ENCODE peak calls at places on chromosomes 4 and X, in four cellular contexts. One of them, this sample, is unnamed.

GRCh38 chrX:136147320-136147901 is at the start of gene FHL1:
- DNase-seq in GM12878: no peak
- DNase-seq in GM12891: peak
- DNase-seq in K562: peak
- DNase-seq in this sample: no peak

GRCh38 chr4:37666625-37667071 is 19.5 kb downstream of the RELL1 start:
- DNase-seq in GM12891: no peak
- DNase-seq in GM12878: no peak
- DNase-seq in K562: peak
- DNase-seq in this sample: no peak

GRCh38 chr4:151227731-151228130 is 49.2 kb upstream of the PRSS48 start:
- DNase-seq in GM12891: no peak
- DNase-seq in GM12878: no peak
- DNase-seq in K562: no peak
- DNase-seq in this sample: no peak

GRCh38 chr4:79747252-79747651 is 325.8 kb downstream of the ANTXR2 start:
- DNase-seq in GM12878: no peak
- DNase-seq in GM12891: no peak
- DNase-seq in K562: no peak
- DNase-seq in this sample: no peak

GRCh38 chrX:132957211-132958085 is 981 bp downstream of the HS6ST2 start:
- DNase-seq in K562: no peak
- DNase-seq in GM12891: no peak
- DNase-seq in GM12878: no peak
- DNase-seq in this sample: no peak

GRCh38 chr4:8607603-8608481 is 15.3 kb downstream of the CPZ start:
- DNase-seq in GM12878: no peak
- DNase-seq in GM12891: peak
- DNase-seq in K562: peak
- DNase-seq in this sample: no peak

GRCh38 chr4:106691749-106692148 is 323.2 kb upstream of the GIMD1 start:
- DNase-seq in GM12891: no peak
- DNase-seq in GM12878: no peak
- DNase-seq in K562: no peak
- DNase-seq in this sample: no peak

GRCh38 chr4:163776961-163777360 is 282.5 kb downstream of the TMA16 start:
- DNase-seq in GM12878: no peak
- DNase-seq in GM12891: no peak
- DNase-seq in K562: no peak
- DNase-seq in this sample: no peak

GRCh38 chrX:150506486-150506885 is 61.9 kb upstream of the MTM1 start:
- DNase-seq in GM12878: no peak
- DNase-seq in K562: no peak
- DNase-seq in GM12891: no peak
- DNase-seq in this sample: no peak

GRCh38 chr4:99720206-99720605 is 62.6 kb upstream of the C4orf54 start:
- DNase-seq in GM12891: no peak
- DNase-seq in K562: peak
- DNase-seq in GM12878: no peak
- DNase-seq in this sample: no peak

GRCh38 chr4:24104173-24104572 is 214.3 kb upstream of the PPARGC1A start:
- DNase-seq in GM12878: no peak
- DNase-seq in GM12891: no peak
- DNase-seq in K562: no peak
- DNase-seq in this sample: no peak

GRCh38 chrX:63186137-63186536 is 165.0 kb downstream of the SPIN4 start:
- DNase-seq in K562: no peak
- DNase-seq in GM12891: no peak
- DNase-seq in GM12878: no peak
- DNase-seq in this sample: no peak

GRCh38 chrX:40897768-40898167 is 162.4 kb upstream of the MED14 start:
- DNase-seq in K562: no peak
- DNase-seq in GM12878: no peak
- DNase-seq in GM12891: no peak
- DNase-seq in this sample: no peak

GRCh38 chr4:93184093-93184492 is 644.5 kb upstream of the ATOH1 start:
- DNase-seq in GM12878: no peak
- DNase-seq in K562: no peak
- DNase-seq in GM12891: no peak
- DNase-seq in this sample: no peak

GRCh38 chr4:119666653-119667091 is 38.1 kb upstream of the PDE5A start:
- DNase-seq in K562: peak
- DNase-seq in GM12878: no peak
- DNase-seq in GM12891: no peak
- DNase-seq in this sample: no peak

GRCh38 chr4:54063224-54063623 is 1.2 kb downstream of the CHIC2 start:
- DNase-seq in GM12891: no peak
- DNase-seq in GM12878: no peak
- DNase-seq in K562: peak
- DNase-seq in this sample: no peak

GRCh38 chr4:101238706-101239105 is 108.6 kb downstream of the PPP3CA start:
- DNase-seq in GM12891: no peak
- DNase-seq in GM12878: no peak
- DNase-seq in K562: no peak
- DNase-seq in this sample: no peak

GRCh38 chr4:152983774-152984411 is 47.8 kb downstream of the FHDC1 start:
- DNase-seq in GM12878: no peak
- DNase-seq in GM12891: no peak
- DNase-seq in K562: no peak
- DNase-seq in this sample: no peak

GRCh38 chr4:41538017-41538733 is at the start of gene LIMCH1:
- DNase-seq in GM12878: no peak
- DNase-seq in GM12891: no peak
- DNase-seq in K562: no peak
- DNase-seq in this sample: no peak

GRCh38 chr4:27338530-27338929 is 477.9 kb downstream of the STIM2 start:
- DNase-seq in GM12891: no peak
- DNase-seq in GM12878: no peak
- DNase-seq in K562: no peak
- DNase-seq in this sample: no peak

GRCh38 chrX:52271212-52271611 is 86.5 kb downstream of the MAGED4 start:
- DNase-seq in K562: peak
- DNase-seq in GM12891: no peak
- DNase-seq in GM12878: no peak
- DNase-seq in this sample: no peak

GRCh38 chr4:123505457-123506310 is 109.1 kb downstream of the SPRY1 start:
- DNase-seq in K562: peak
- DNase-seq in GM12891: peak
- DNase-seq in GM12878: no peak
- DNase-seq in this sample: no peak

GRCh38 chr4:95510145-95510544 is 38.6 kb downstream of the UNC5C start:
- DNase-seq in GM12891: no peak
- DNase-seq in K562: peak
- DNase-seq in GM12878: no peak
- DNase-seq in this sample: no peak

GRCh38 chr4:123524958-123525628 is 128.5 kb downstream of the SPRY1 start:
- DNase-seq in GM12891: no peak
- DNase-seq in K562: no peak
- DNase-seq in GM12878: no peak
- DNase-seq in this sample: no peak

GRCh38 chrX:72306085-72306801 is 529 bp upstream of the CITED1 start:
- DNase-seq in GM12891: no peak
- DNase-seq in GM12878: no peak
- DNase-seq in K562: peak
- DNase-seq in this sample: no peak

GRCh38 chrX:39828971-39829370 is 268.8 kb downstream of the BCOR start:
- DNase-seq in GM12878: no peak
- DNase-seq in K562: no peak
- DNase-seq in GM12891: no peak
- DNase-seq in this sample: no peak

GRCh38 chrX:154603438-154604430 is 15.3 kb downstream of the CTAG1B start:
- DNase-seq in K562: no peak
- DNase-seq in GM12878: no peak
- DNase-seq in GM12891: no peak
- DNase-seq in this sample: no peak

GRCh38 chr4:61374612-61374920 is 174.4 kb downstream of the ADGRL3 start:
- DNase-seq in GM12891: no peak
- DNase-seq in K562: no peak
- DNase-seq in GM12878: no peak
- DNase-seq in this sample: no peak

GRCh38 chrX:136121788-136122187 is 25.5 kb upstream of the FHL1 start:
- DNase-seq in GM12878: no peak
- DNase-seq in K562: no peak
- DNase-seq in GM12891: no peak
- DNase-seq in this sample: no peak

GRCh38 chrX:136205882-136206281 is 45.3 kb downstream of the MAP7D3 start:
- DNase-seq in GM12891: no peak
- DNase-seq in GM12878: no peak
- DNase-seq in K562: no peak
- DNase-seq in this sample: no peak

GRCh38 chrX:121863976-121864375 is 816.6 kb downstream of the GLUD2 start:
- DNase-seq in GM12891: no peak
- DNase-seq in K562: no peak
- DNase-seq in GM12878: no peak
- DNase-seq in this sample: no peak

GRCh38 chrX:48911407-48912182 is at the start of gene SLC35A2:
- DNase-seq in K562: peak
- DNase-seq in GM12878: no peak
- DNase-seq in GM12891: peak
- DNase-seq in this sample: peak

GRCh38 chr4:83644677-83645639 is 109.0 kb downstream of the GPAT3 start:
- DNase-seq in GM12878: peak
- DNase-seq in K562: peak
- DNase-seq in GM12891: peak
- DNase-seq in this sample: peak

GRCh38 chrX:11472879-11473278 is 179.7 kb downstream of the AMELX start:
- DNase-seq in K562: no peak
- DNase-seq in GM12891: no peak
- DNase-seq in GM12878: no peak
- DNase-seq in this sample: no peak

GRCh38 chrX:13028871-13029336 is 15.5 kb downstream of the FAM9C start:
- DNase-seq in GM12878: no peak
- DNase-seq in K562: no peak
- DNase-seq in GM12891: no peak
- DNase-seq in this sample: no peak

GRCh38 chr4:54683616-54684346 is 26.0 kb downstream of the KIT start:
- DNase-seq in GM12891: no peak
- DNase-seq in K562: peak
- DNase-seq in GM12878: no peak
- DNase-seq in this sample: no peak

GRCh38 chr4:61401771-61402170 is 201.6 kb downstream of the ADGRL3 start:
- DNase-seq in K562: no peak
- DNase-seq in GM12891: no peak
- DNase-seq in GM12878: no peak
- DNase-seq in this sample: no peak

GRCh38 chrX:155563099-155563498 is 49.7 kb downstream of the TMLHE start:
- DNase-seq in GM12891: no peak
- DNase-seq in K562: no peak
- DNase-seq in GM12878: no peak
- DNase-seq in this sample: peak

GRCh38 chr4:75154994-75155393 is 222.1 kb downstream of the PARM1 start:
- DNase-seq in K562: no peak
- DNase-seq in GM12878: no peak
- DNase-seq in GM12891: no peak
- DNase-seq in this sample: no peak

DNA sequence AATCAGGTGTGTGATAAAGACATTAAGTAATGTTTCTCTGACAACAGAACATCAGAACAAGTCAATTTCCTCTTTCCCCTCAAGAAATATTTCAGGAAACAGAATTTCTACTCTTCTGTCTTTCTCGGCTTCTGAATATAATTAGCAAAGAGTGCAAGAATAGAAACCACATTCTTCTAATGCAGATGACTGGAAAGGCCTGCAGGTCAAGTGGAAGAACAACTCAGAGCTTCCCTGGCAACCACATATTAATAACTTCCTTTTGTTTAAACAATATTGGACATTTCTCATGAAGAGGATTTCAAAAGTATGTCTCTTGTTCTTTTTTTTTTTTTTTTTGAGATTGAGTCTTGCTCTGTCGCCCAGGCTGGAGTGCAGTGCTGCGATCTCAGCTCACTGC is 225.5 kb downstream of the PARM1 start:
- DNase-seq in K562: no peak
- DNase-seq in GM12891: no peak
- DNase-seq in GM12878: no peak
- DNase-seq in this sample: no peak
- TF ChIP-seq SPI1 in K562: no peak
- TF ChIP-seq SPI1 in GM12891: no peak
- TF ChIP-seq SPI1 in GM12878: no peak
- TF ChIP-seq SPI1 in this sample: no peak

GRCh38 chr4:74640111-74640903 is 154.0 kb downstream of the BTC start:
- DNase-seq in GM12878: no peak
- DNase-seq in GM12891: no peak
- DNase-seq in K562: no peak
- DNase-seq in this sample: no peak
- TF ChIP-seq SPI1 in GM12878: no peak
- TF ChIP-seq SPI1 in GM12891: no peak
- TF ChIP-seq SPI1 in K562: no peak
- TF ChIP-seq SPI1 in this sample: no peak

DNA sequence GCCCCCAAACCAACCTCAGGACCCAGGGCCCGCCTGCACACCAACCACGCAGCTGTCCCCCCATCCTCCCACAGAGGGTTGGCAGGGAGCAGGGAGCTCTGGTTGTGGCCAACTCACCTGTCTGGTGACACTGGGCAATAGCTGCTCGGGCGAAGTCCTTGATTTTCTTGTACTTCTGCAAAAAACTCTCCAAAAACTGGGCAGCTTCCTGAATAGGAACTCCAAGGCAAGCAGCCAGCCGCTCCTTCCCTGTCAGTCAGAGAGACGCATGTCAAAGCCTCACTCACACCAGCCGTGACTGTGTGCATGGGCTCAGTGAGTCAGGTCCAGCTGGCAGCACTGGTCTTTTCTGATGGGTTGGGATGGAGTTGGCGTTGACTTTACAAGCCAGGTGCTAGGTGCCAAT is 26.4 kb downstream of the NAT8L start:
- DNase-seq in GM12878: no peak
- DNase-seq in K562: no peak
- DNase-seq in GM12891: no peak
- DNase-seq in this sample: no peak
- TF ChIP-seq SPI1 in GM12878: no peak
- TF ChIP-seq SPI1 in K562: no peak
- TF ChIP-seq SPI1 in GM12891: no peak
- TF ChIP-seq SPI1 in this sample: no peak

GRCh38 chrX:69158166-69159040 is 6.8 kb downstream of the PJA1 start:
- DNase-seq in GM12878: no peak
- DNase-seq in GM12891: no peak
- DNase-seq in K562: peak
- DNase-seq in this sample: peak
- TF ChIP-seq SPI1 in GM12878: no peak
- TF ChIP-seq SPI1 in GM12891: no peak
- TF ChIP-seq SPI1 in K562: no peak
- TF ChIP-seq SPI1 in this sample: no peak

GRCh38 chrX:108361316-108361715 is 76.9 kb downstream of the COL4A6 start:
- DNase-seq in GM12878: no peak
- DNase-seq in GM12891: no peak
- DNase-seq in K562: no peak
- DNase-seq in this sample: no peak

GRCh38 chrX:108359811-108360602 is 78.2 kb downstream of the COL4A6 start:
- DNase-seq in GM12878: no peak
- DNase-seq in GM12891: no peak
- DNase-seq in K562: no peak
- DNase-seq in this sample: no peak

GRCh38 chrX:108366644-108367406 is 71.4 kb downstream of the COL4A6 start:
- DNase-seq in GM12878: no peak
- DNase-seq in K562: no peak
- DNase-seq in GM12891: no peak
- DNase-seq in this sample: no peak

GRCh38 chrX:108362026-108362425 is 76.2 kb downstream of the COL4A6 start:
- DNase-seq in K562: no peak
- DNase-seq in GM12891: no peak
- DNase-seq in GM12878: no peak
- DNase-seq in this sample: no peak
- TF ChIP-seq SPI1 in K562: no peak
- TF ChIP-seq SPI1 in GM12891: no peak
- TF ChIP-seq SPI1 in GM12878: no peak
- TF ChIP-seq SPI1 in this sample: no peak

This sample was measured in HL-60.